ENCODE peak calls at places on chromosomes 6 and 20, in four cellular contexts. One of them, this sample, is unnamed.

GRCh38 chr6:43019152-43019551 is 2.3 kb upstream of the RRP36 start:
- DNase-seq in colonic mucosa: no peak
- DNase-seq in epithelial cell of esophagus: no peak
- DNase-seq in mucosa of descending colon: no peak
- DNase-seq in this sample: no peak

GRCh38 chr6:24495516-24495847 is 713 bp downstream of the ALDH5A1 start:
- DNase-seq in epithelial cell of esophagus: peak; percentile 27
- DNase-seq in mucosa of descending colon: peak; percentile 78
- DNase-seq in colonic mucosa: peak; percentile 75
- DNase-seq in this sample: peak; percentile 11

GRCh38 chr20:50788045-50788867 is 6.6 kb upstream of the BCAS4 start:
- DNase-seq in epithelial cell of esophagus: peak; percentile 58
- DNase-seq in colonic mucosa: no peak
- DNase-seq in mucosa of descending colon: no peak
- DNase-seq in this sample: peak; percentile 38

GRCh38 chr6:43868467-43868866 is 98.5 kb downstream of the VEGFA start:
- DNase-seq in mucosa of descending colon: no peak
- DNase-seq in epithelial cell of esophagus: no peak
- DNase-seq in colonic mucosa: no peak
- DNase-seq in this sample: no peak

GRCh38 chr6:56259682-56260081 is 12.3 kb upstream of the COL21A1 start:
- DNase-seq in mucosa of descending colon: no peak
- DNase-seq in colonic mucosa: no peak
- DNase-seq in epithelial cell of esophagus: peak; percentile 63
- DNase-seq in this sample: peak; percentile 64

GRCh38 chr6:100506651-100507050 is 41.9 kb upstream of the SIM1 start:
- DNase-seq in colonic mucosa: no peak
- DNase-seq in epithelial cell of esophagus: no peak
- DNase-seq in mucosa of descending colon: no peak
- DNase-seq in this sample: peak; percentile 63

GRCh38 chr6:99393698-99394531 is at the start of gene COQ3:
- DNase-seq in mucosa of descending colon: peak; percentile 70
- DNase-seq in epithelial cell of esophagus: peak; percentile 65
- DNase-seq in colonic mucosa: peak; percentile 79
- DNase-seq in this sample: peak; percentile 51

GRCh38 chr20:53582574-53583351 is 10.9 kb downstream of the ZNF217 start:
- DNase-seq in colonic mucosa: no peak
- DNase-seq in mucosa of descending colon: no peak
- DNase-seq in epithelial cell of esophagus: peak; percentile 99
- DNase-seq in this sample: peak; percentile 74

GRCh38 chr6:133983099-133983939 is 30.3 kb downstream of the TBPL1 start:
- DNase-seq in colonic mucosa: no peak
- DNase-seq in mucosa of descending colon: no peak
- DNase-seq in epithelial cell of esophagus: peak; percentile 22
- DNase-seq in this sample: no peak

GRCh38 chr6:154350293-154350692 is 6.3 kb downstream of the IPCEF1 start:
- DNase-seq in epithelial cell of esophagus: no peak
- DNase-seq in mucosa of descending colon: no peak
- DNase-seq in colonic mucosa: no peak
- DNase-seq in this sample: no peak

GRCh38 chr6:39821739-39822532 is 29.8 kb downstream of the DAAM2 start:
- DNase-seq in epithelial cell of esophagus: no peak
- DNase-seq in colonic mucosa: no peak
- DNase-seq in mucosa of descending colon: no peak
- DNase-seq in this sample: no peak
- H3K4me3 ChIP-seq in epithelial cell of esophagus: no peak overlapping the region
- H3K4me3 ChIP-seq in colonic mucosa: no peak overlapping the region
- H3K4me3 ChIP-seq in mucosa of descending colon: no peak overlapping the region
- H3K4me3 ChIP-seq in this sample: no peak overlapping the region

GRCh38 chr6:75604294-75604693 is 2.6 kb downstream of the SENP6 start:
- DNase-seq in mucosa of descending colon: no peak
- DNase-seq in epithelial cell of esophagus: no peak
- DNase-seq in colonic mucosa: no peak
- DNase-seq in this sample: no peak
- H3K4me3 ChIP-seq in mucosa of descending colon: no peak overlapping the region
- H3K4me3 ChIP-seq in epithelial cell of esophagus: peak overlapping the region; percentile 93
- H3K4me3 ChIP-seq in colonic mucosa: no peak overlapping the region
- H3K4me3 ChIP-seq in this sample: peak overlapping the region; percentile 82

GRCh38 chr6:53499094-53499493 is 45.8 kb downstream of the GCLC start:
- DNase-seq in epithelial cell of esophagus: no peak
- DNase-seq in mucosa of descending colon: no peak
- DNase-seq in colonic mucosa: no peak
- DNase-seq in this sample: no peak
- H3K4me3 ChIP-seq in epithelial cell of esophagus: no peak overlapping the region
- H3K4me3 ChIP-seq in mucosa of descending colon: no peak overlapping the region
- H3K4me3 ChIP-seq in colonic mucosa: no peak overlapping the region
- H3K4me3 ChIP-seq in this sample: no peak overlapping the region

DNA sequence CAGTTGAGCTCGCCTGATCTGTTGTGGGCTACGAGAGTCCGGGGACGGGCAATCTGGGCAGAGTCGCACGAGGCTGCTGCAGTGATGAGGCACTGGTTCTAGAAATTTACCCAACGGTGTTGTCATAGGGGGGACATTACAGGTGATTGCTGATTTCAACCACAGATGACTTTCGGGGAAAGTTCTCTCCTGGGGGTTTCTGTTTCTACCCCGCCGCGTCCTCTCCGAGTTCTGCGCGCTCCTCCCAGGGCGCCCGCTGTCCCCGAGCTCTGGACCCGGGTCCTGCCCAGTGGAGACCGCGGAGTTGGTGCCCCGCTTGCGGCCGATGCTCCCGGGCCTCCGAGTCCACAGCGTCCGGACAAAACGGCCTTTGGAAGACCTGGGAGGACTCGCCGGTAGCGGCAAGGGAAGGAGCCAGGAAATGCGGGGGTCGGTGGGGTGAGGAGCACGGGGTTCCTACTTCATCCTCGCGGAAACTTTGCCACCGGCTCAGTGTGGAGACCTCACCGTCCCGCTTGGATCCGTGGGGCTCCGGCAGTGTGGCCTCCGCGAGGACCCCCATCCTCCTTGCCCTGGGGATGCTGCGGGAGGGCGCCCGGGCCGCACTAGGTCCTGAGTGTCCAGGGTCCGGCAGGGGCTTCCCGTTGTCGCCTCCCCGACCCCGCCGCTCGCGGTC is 12.3 kb upstream of the RAET1L start:
- DNase-seq in epithelial cell of esophagus: no peak
- DNase-seq in mucosa of descending colon: no peak
- DNase-seq in colonic mucosa: no peak
- DNase-seq in this sample: no peak
- H3K4me3 ChIP-seq in epithelial cell of esophagus: no peak overlapping the region
- H3K4me3 ChIP-seq in mucosa of descending colon: no peak overlapping the region
- H3K4me3 ChIP-seq in colonic mucosa: peak overlapping the region; percentile 2
- H3K4me3 ChIP-seq in this sample: peak overlapping the region; percentile 6

DNA sequence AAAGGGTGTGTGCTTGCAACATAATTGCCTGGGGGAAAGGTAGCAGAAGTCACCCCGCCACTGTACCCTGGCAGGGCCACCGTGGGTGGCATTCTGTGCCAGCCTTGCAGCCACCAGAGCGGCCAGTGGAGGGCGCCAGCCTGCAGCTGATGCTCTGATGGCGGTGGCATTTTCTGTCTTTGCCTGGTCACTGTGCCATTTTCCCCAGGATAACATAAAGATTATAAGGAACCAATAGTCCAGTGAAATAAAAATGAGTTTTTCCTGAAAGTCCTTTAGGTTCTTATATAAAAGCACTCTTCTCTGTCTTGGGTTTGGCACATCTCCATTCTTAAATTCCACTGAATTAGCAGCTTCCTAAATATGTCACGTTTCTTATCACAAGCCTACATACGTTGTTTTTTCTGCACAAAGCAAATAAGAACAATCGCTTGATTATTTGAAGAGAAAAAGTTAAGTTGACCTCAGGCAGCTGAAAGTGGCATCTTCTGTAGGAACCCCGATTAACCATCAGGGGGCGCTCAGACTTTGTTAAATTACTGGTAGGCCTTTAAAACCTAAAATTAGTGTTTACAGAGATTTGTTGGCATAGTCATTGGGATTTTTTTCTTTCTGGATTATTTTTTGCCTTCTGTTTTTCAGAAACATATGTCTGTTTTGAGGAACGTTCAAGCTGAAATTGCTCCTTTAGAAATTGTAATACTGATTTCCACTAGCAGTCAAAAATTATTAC is 67.3 kb upstream of the XRN2 start:
- DNase-seq in mucosa of descending colon: no peak
- DNase-seq in epithelial cell of esophagus: peak; percentile 73
- DNase-seq in colonic mucosa: peak; percentile 68
- DNase-seq in this sample: peak; percentile 52
- H3K4me3 ChIP-seq in mucosa of descending colon: no peak overlapping the region
- H3K4me3 ChIP-seq in epithelial cell of esophagus: no peak overlapping the region
- H3K4me3 ChIP-seq in colonic mucosa: no peak overlapping the region
- H3K4me3 ChIP-seq in this sample: no peak overlapping the region

GRCh38 chr6:7107578-7108195 is at the start of gene RREB1:
- DNase-seq in colonic mucosa: peak; percentile 80
- DNase-seq in epithelial cell of esophagus: peak; percentile 55
- DNase-seq in mucosa of descending colon: peak; percentile 81
- DNase-seq in this sample: no peak

GRCh38 chr6:7106752-7107577 is 796 bp upstream of the RREB1 start:
- DNase-seq in mucosa of descending colon: peak; percentile 83
- DNase-seq in epithelial cell of esophagus: peak; percentile 30
- DNase-seq in colonic mucosa: peak; percentile 63
- DNase-seq in this sample: no peak

GRCh38 chr6:7108196-7108963 is 619 bp downstream of the RREB1 start:
- DNase-seq in colonic mucosa: peak; percentile 70
- DNase-seq in epithelial cell of esophagus: peak; percentile 63
- DNase-seq in mucosa of descending colon: peak; percentile 78
- DNase-seq in this sample: no peak

GRCh38 chr6:7104752-7105151 is 3.0 kb upstream of the RREB1 start:
- DNase-seq in mucosa of descending colon: no peak
- DNase-seq in epithelial cell of esophagus: no peak
- DNase-seq in colonic mucosa: no peak
- DNase-seq in this sample: no peak

DNA sequence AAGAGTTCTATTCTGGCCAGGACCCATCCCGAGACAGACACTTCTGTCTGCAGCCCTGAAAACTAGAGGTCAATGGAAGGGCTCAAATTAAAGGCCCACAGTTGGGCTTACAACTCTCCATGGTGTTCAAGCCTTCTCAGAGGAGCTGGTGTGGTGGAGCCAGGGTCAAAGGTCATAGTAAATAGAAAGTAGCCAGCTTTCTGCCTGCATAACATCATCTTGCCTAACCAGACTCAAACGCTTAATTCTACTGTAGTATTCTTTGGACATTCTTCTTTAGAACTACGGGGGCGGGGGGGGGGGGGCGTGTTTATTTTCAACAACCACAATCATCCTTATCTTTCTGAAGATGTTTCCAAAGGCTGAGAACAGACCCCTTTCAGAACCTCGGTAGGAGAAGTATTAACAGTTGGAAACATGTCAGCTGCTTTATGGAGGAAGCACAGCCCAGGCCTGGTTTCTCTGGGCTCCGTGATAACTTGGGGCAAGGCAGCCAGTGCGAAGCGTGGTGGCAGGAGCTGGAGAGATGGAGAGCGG is 1.5 kb upstream of the RREB1 start:
- DNase-seq in colonic mucosa: no peak
- DNase-seq in mucosa of descending colon: no peak
- DNase-seq in epithelial cell of esophagus: no peak
- DNase-seq in this sample: no peak
- H3K4me3 ChIP-seq in colonic mucosa: peak overlapping the region; percentile 92
- H3K4me3 ChIP-seq in mucosa of descending colon: no peak overlapping the region
- H3K4me3 ChIP-seq in epithelial cell of esophagus: no peak overlapping the region
- H3K4me3 ChIP-seq in this sample: no peak overlapping the region

DNA sequence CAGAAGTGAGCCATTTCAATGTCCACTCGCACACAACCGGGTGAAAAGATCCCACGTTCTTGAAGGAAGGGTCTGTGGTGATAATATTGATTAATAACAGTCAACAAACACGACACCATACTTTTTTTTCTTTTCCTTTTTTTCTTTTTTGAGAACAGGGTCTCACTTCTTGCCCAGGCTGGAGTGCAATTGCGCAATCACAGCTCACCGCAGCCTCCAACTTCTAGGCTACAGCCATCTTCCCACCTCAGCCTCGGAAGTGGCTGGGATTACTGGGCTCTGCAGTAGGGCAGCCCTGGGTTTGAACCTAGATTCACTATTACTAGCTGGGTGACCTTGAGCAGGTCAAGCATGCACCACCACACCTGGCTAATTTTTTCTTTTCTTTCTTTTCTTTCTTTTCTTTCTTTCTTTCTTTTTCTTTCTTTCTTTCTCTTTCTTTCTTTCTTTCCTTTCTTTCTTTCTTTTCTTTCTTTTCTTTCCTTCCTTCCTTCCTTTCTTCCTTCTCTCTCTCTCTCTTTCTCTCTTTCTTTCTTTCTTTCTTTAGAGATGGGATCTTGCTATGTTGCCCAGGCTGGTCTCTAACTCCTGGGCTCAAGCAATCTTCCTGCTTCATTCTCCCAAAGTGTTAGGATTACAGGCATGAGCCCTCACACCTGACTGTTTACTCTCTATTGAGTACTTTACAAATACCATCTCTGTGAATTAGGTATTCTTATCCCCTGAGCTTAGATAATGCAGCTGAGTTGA is 123.9 kb downstream of the SNX5 start:
- DNase-seq in colonic mucosa: no peak
- DNase-seq in mucosa of descending colon: no peak
- DNase-seq in epithelial cell of esophagus: no peak
- DNase-seq in this sample: no peak
- H3K4me3 ChIP-seq in colonic mucosa: no peak overlapping the region
- H3K4me3 ChIP-seq in mucosa of descending colon: no peak overlapping the region
- H3K4me3 ChIP-seq in epithelial cell of esophagus: no peak overlapping the region
- H3K4me3 ChIP-seq in this sample: no peak overlapping the region

DNA sequence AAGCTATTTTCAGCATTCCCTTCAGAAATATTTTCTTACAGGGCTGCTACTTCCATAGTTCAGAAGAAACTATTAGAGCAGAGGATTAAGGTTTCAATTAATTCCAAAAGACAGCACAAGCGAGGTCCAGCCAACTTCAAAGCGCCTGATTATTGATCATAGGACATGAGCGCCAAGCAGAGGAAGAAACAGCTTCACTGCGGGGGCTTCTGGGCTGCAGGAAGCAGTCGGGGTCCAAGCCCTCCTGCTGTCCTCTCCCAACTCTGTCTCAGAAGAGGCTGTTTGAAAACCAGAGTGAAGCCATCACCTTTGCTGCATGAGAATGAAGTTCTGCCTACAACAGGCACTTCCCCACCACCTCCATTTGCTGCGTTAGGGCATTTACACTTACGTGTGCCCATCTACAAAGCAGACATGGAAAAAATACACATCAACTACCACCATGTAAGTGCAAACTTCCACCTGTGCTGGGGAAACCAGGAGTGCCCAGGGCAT is 23.9 kb downstream of the SUMO4 start:
- DNase-seq in mucosa of descending colon: no peak
- DNase-seq in colonic mucosa: no peak
- DNase-seq in epithelial cell of esophagus: no peak
- DNase-seq in this sample: no peak
- H3K4me3 ChIP-seq in mucosa of descending colon: no peak overlapping the region
- H3K4me3 ChIP-seq in colonic mucosa: no peak overlapping the region
- H3K4me3 ChIP-seq in epithelial cell of esophagus: no peak overlapping the region
- H3K4me3 ChIP-seq in this sample: no peak overlapping the region

DNA sequence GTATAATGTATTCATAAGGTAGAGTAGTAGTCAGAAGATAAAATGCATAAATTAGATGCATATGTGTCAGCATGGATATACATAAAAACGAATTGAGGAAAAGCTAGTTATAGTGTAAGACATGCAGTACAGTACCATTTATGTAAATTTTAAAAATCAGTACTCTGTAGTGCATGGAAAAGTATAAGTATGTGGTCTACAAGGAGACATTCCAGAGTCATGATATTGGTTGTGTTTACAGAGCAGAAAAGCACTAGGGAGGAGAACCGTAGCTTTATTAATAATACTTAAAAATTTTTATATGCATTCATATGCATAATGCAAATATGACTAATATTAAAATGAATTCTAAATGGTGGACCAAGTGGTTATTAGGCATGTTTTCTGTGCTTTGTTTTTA is 220.0 kb downstream of the ZFAND3 start:
- DNase-seq in mucosa of descending colon: no peak
- DNase-seq in colonic mucosa: no peak
- DNase-seq in epithelial cell of esophagus: no peak
- DNase-seq in this sample: no peak
- H3K4me3 ChIP-seq in mucosa of descending colon: no peak overlapping the region
- H3K4me3 ChIP-seq in colonic mucosa: no peak overlapping the region
- H3K4me3 ChIP-seq in epithelial cell of esophagus: no peak overlapping the region
- H3K4me3 ChIP-seq in this sample: no peak overlapping the region

GRCh38 chr20:21391495-21392298 is 5.6 kb downstream of the NKX2-4 start:
- DNase-seq in mucosa of descending colon: no peak
- DNase-seq in colonic mucosa: no peak
- DNase-seq in epithelial cell of esophagus: no peak
- DNase-seq in this sample: no peak
- H3K4me3 ChIP-seq in mucosa of descending colon: no peak overlapping the region
- H3K4me3 ChIP-seq in colonic mucosa: no peak overlapping the region
- H3K4me3 ChIP-seq in epithelial cell of esophagus: no peak overlapping the region
- H3K4me3 ChIP-seq in this sample: no peak overlapping the region